ENCODE peak calls at places on chromosomes 16 and 17, in four cellular contexts. W is endothelial cell, H is AG09309, A is fibroblast of mammary gland. E is an unnamed sample.

GRCh38 chr16:31064882-31065461 is 9.1 kb downstream of the ZNF668 start:
- DNase-seq in A (peak; percentile 98), W (no peak), H (peak; percentile 86), E (peak; percentile 78)

GRCh38 chr17:7651097-7651958 is 602 bp downstream of the ATP1B2 start:
- DNase-seq in A (no peak), W (no peak), H (no peak), E (no peak)

GRCh38 chr16:11497329-11497805 is 89.4 kb downstream of the LITAF start:
- DNase-seq in H (peak; percentile 18), A (peak; percentile 45), W (no peak), E (peak; percentile 20)

GRCh38 chr16:1283996-1284592 is 25.3 kb upstream of the UBE2I start:
- DNase-seq in A (no peak), H (no peak), W (no peak), E (no peak)

GRCh38 chr17:1928976-1929375 is 96.2 kb downstream of the RTN4RL1 start:
- DNase-seq in H (no peak), A (no peak), W (no peak), E (no peak)

GRCh38 chr17:36183001-36183810 is 6.8 kb upstream of the TBC1D3B start:
- DNase-seq in W (peak; percentile 81), A (peak; percentile 72), H (peak; percentile 49), E (peak; percentile 18)

GRCh38 chr16:74841469-74841868 is 66.8 kb upstream of the FA2H start:
- DNase-seq in A (no peak), W (no peak), H (no peak), E (no peak)

GRCh38 chr17:78977681-78977943 is 2.1 kb downstream of the LGALS3BP start:
- DNase-seq in W (no peak), H (no peak), A (no peak), E (no peak)

GRCh38 chr16:72637306-72637705 is 410.6 kb downstream of the ZFHX3 start:
- DNase-seq in W (no peak), H (peak; percentile 37), A (peak; percentile 85), E (peak; percentile 40)

GRCh38 chr17:75003070-75003956 is 9.2 kb upstream of the MRPL58 start:
- DNase-seq in H (no peak), A (no peak), W (no peak), E (no peak)

GRCh38 chr16:11245988-11246387 is 10.0 kb downstream of the SOCS1 start:
- DNase-seq in H (no peak), W (no peak), A (no peak), E (no peak)

GRCh38 chr17:10457952-10458351 is 11.4 kb downstream of the MYH4 start:
- DNase-seq in W (no peak), H (no peak), A (no peak), E (no peak)

GRCh38 chr16:88803264-88803987 is at the start of gene CDT1:
- DNase-seq in A (peak; percentile 70), W (peak; percentile 86), H (no peak), E (peak; percentile 47)

GRCh38 chr17:17208013-17208412 is 1.9 kb upstream of the PLD6 start:
- DNase-seq in W (no peak), H (no peak), A (no peak), E (no peak)

GRCh38 chr16:2033057-2033911 is 6.6 kb downstream of the NHERF2 start:
- DNase-seq in H (no peak), W (no peak), A (peak; percentile 34), E (no peak)

GRCh38 chr16:2486645-2487516 is 12.0 kb downstream of the TBC1D24 start:
- DNase-seq in A (no peak), W (no peak), H (no peak), E (no peak)

GRCh38 chr17:19933221-19933620 is 44.4 kb downstream of the AKAP10 start:
- DNase-seq in W (no peak), A (no peak), H (no peak), E (no peak)

GRCh38 chr16:638034-638543 is 2.0 kb upstream of the METTL26 start:
- DNase-seq in H (no peak), A (no peak), W (no peak), E (no peak)

GRCh38 chr16:31476305-31477219 is 4.6 kb downstream of the TGFB1I1 start:
- DNase-seq in W (peak; percentile 60), H (no peak), A (no peak), E (no peak)

GRCh38 chr16:2385441-2385840 is 43.8 kb upstream of the CCNF start:
- DNase-seq in W (no peak), A (no peak), H (no peak), E (no peak)

GRCh38 chr16:81292936-81293335 is 21.8 kb upstream of the GAN start:
- DNase-seq in H (no peak), A (no peak), W (no peak), E (no peak)

GRCh38 chr16:21265104-21265825 is 12.8 kb downstream of the CRYM start:
- DNase-seq in W (no peak), A (no peak), H (no peak), E (no peak)

GRCh38 chr16:56849690-56850680 is 15.0 kb upstream of the SLC12A3 start:
- DNase-seq in H (no peak), W (no peak), A (peak; percentile 6), E (no peak)

GRCh38 chr17:880871-881269 is 98.7 kb downstream of the NXN start:
- DNase-seq in A (no peak), W (no peak), H (no peak), E (no peak)

GRCh38 chr16:68951991-68952877 is 108.9 kb downstream of the TANGO6 start:
- DNase-seq in W (no peak), A (peak; percentile 27), H (no peak), E (no peak)

GRCh38 chr16:56311208-56312027 is 113.9 kb downstream of the AMFR start:
- DNase-seq in A (no peak), H (no peak), W (no peak), E (no peak)

GRCh38 chr16:27428035-27428785 is 26.2 kb downstream of the IL21R start:
- DNase-seq in W (peak; percentile 1), H (no peak), A (no peak), E (no peak)

GRCh38 chr17:18139949-18140348 is 31.4 kb downstream of the MYO15A start:
- DNase-seq in W (no peak), H (no peak), A (peak; percentile 42), E (no peak)

GRCh38 chr16:27718136-27718766 is 168.3 kb downstream of the KATNIP start:
- DNase-seq in H (no peak), A (no peak), W (no peak), E (no peak)

GRCh38 chr17:19725486-19725885 is 9.1 kb upstream of the SLC47A2 start:
- DNase-seq in A (no peak), H (no peak), W (no peak), E (no peak)

GRCh38 chr17:77599699-77600098 is 358.8 kb upstream of the TNRC6C start:
- DNase-seq in W (no peak), H (no peak), A (no peak), E (no peak)

GRCh38 chr17:1627987-1628855 is at the start of gene SLC43A2:
- DNase-seq in W (peak; percentile 83), A (peak; percentile 56), H (no peak), E (peak; percentile 40)

GRCh38 chr16:50210266-50211038 is 55.9 kb upstream of the ADCY7 start:
- DNase-seq in A (peak; percentile 86), H (peak; percentile 92), W (peak; percentile 63), E (peak; percentile 79)

GRCh38 chr16:75238132-75238852 is 13.1 kb downstream of the BCAR1 start:
- DNase-seq in H (peak; percentile 79), W (no peak), A (peak; percentile 85), E (peak; percentile 75)

DNA sequence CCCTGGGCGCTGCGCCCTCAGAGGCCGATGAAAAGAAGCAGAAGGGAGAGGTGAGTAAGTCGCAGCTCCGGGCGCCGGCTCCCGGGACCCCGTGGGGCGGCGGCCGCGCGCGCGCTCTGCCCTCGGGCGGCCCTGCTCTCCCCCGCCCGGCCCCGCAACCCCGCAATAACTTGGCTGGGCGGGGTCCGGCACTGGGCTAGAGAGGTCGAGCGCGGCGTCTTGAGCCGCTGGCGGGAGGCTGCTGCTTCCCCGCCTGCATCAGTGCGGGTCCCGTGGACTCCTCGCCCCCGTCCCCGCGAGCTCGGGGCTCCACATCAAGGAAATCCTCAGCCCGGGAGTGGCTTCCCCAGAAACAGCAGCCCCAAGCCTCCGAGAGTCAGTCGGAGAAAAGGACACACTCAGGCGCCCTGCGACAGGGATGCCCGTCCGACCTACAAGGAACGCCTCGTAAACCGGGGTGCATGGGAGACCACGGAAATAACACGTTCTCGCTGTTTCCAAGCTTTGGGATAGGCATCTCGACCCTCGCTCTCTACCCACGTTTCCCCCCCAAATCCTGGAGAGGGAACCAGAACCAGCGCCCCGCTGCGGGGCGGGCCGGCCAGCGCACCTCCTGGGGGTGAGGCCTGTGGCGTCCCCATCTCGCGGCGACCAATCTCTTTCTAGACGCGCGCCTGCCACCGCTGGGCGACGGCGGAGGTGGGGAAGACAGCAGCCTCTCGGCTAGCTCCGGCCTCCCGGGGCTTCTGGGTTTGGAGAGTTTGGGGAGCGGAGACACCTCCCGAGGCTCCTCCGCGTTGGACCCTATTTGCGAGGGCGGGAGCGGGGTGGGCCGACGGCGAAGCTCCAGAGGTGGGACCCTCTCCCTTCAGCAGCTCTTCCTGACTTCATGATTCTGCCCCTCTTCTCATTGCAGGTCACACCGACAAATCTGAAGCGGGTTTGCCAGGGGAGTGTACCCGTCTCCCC is 809 bp upstream of the ABHD15 start:
- DNase-seq in W (peak; percentile 53), A (no peak), H (no peak), E (no peak)
- TF ChIP-seq CTCF in W (no peak), A (peak; percentile 25), H (peak; percentile 27), E (peak; percentile 44)

DNA sequence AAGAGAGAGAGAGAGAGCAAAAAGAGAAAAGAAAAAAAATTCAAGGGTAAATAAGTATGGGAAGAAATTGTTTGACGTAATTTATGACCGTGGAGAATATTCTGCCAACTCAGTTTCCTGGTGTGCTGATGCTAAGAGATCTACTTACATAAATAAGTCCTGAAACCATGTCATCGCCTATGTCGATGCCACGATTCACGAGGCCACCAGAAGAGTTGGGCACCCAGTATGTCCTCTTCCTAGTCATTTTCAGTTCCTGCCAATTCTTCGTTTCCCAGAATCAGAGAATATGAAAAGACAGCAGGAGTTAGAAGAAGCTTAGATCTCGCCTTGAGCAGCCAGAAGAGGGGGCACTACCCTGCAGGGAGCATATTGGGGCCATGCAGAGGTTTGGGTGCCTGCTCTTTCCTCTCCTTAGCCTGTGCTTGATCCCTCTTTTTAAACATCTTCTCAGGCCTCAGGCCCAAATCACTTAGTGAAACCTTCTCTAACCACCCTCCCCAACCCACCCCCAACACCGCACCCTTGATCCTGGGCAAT is 12.4 kb upstream of the LONP2 start:
- DNase-seq in H (no peak), W (peak; percentile 57), A (peak; percentile 47), E (no peak)
- TF ChIP-seq CTCF in H (peak; percentile 54), W (no peak), A (peak; percentile 56), E (peak; percentile 74)

DNA sequence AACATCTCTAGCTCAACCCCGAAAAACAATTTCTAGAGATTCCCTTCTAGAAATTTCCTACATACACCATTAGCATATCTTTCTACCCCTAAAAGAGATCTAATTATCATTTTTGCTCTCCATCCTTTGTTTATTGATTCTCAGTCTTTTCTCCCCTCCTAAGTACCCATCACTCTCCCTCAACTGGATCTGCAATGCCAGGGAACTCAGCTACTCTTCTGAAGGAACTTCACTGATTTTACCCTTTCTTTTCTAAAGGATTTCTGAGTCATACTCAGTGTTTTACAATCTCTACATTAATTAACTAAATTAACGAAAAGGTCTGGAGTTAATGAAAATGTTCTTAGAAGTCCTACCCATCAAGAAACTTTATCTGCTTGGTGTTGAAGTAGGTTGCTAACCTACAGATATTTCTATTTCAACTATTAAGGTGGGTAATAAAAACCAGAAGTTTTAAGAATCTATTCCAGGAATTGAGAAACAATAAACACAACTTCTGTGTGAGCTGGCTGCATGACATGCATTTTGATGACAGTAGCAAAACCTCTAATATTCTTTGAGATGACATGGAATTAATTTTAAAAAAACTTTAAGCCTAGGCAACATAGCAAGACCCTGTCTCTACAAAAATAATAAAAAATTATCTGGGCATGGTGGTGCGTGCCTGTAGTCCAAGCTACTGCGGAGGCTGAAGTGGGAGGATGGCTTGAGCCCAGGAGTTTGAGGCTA is 13.6 kb downstream of the CREBBP start:
- DNase-seq in H (no peak), A (no peak), W (no peak), E (no peak)
- TF ChIP-seq CTCF in H (no peak), A (no peak), W (no peak), E (no peak)

GRCh38 chr16:86110726-86111125 is 211.8 kb downstream of the IRF8 start:
- DNase-seq in W (no peak), H (no peak), A (no peak), E (no peak)
- TF ChIP-seq CTCF in W (no peak), H (no peak), A (no peak), E (no peak)